ENCODE peak calls at places on chromosomes 5 and 9, in seven cellular contexts. One of them, this sample, is unnamed.

GRCh38 chr5:40736103-40736875 is 19.5 kb downstream of the TTC33 start:
- DNase-seq in mesendoderm: peak
- DNase-seq in mesenchymal stem cell: peak
- DNase-seq in H9: no peak
- DNase-seq in trophoblast cell: peak
- DNase-seq in neuronal stem cell: peak
- DNase-seq in H1: no peak
- DNase-seq in this sample: peak

GRCh38 chr5:153792305-153792704 is 246.4 kb downstream of the FAM114A2 start:
- DNase-seq in H1: no peak
- DNase-seq in neuronal stem cell: no peak
- DNase-seq in trophoblast cell: no peak
- DNase-seq in mesendoderm: no peak
- DNase-seq in H9: no peak
- DNase-seq in mesenchymal stem cell: no peak
- DNase-seq in this sample: no peak

GRCh38 chr5:116421080-116421629 is 153.5 kb downstream of the SEMA6A start:
- DNase-seq in mesendoderm: no peak
- DNase-seq in trophoblast cell: no peak
- DNase-seq in neuronal stem cell: no peak
- DNase-seq in H1: no peak
- DNase-seq in mesenchymal stem cell: no peak
- DNase-seq in H9: no peak
- DNase-seq in this sample: no peak

GRCh38 chr5:119312403-119312802 is 43.4 kb upstream of the TNFAIP8 start:
- DNase-seq in H1: no peak
- DNase-seq in H9: no peak
- DNase-seq in mesenchymal stem cell: no peak
- DNase-seq in trophoblast cell: no peak
- DNase-seq in mesendoderm: no peak
- DNase-seq in neuronal stem cell: no peak
- DNase-seq in this sample: no peak

GRCh38 chr5:40681351-40682311 is 1.9 kb downstream of the PTGER4 start:
- DNase-seq in H9: peak
- DNase-seq in mesenchymal stem cell: peak
- DNase-seq in neuronal stem cell: no peak
- DNase-seq in mesendoderm: peak
- DNase-seq in trophoblast cell: no peak
- DNase-seq in H1: peak
- DNase-seq in this sample: no peak

GRCh38 chr5:9222054-9222738 is 323.7 kb downstream of the SEMA5A start:
- DNase-seq in neuronal stem cell: no peak
- DNase-seq in H1: peak
- DNase-seq in trophoblast cell: no peak
- DNase-seq in mesendoderm: peak
- DNase-seq in mesenchymal stem cell: no peak
- DNase-seq in H9: peak
- DNase-seq in this sample: no peak

GRCh38 chr5:57435701-57436134 is 46.9 kb downstream of the ACTBL2 start:
- DNase-seq in mesendoderm: no peak
- DNase-seq in H9: no peak
- DNase-seq in neuronal stem cell: no peak
- DNase-seq in H1: no peak
- DNase-seq in trophoblast cell: peak
- DNase-seq in mesenchymal stem cell: peak
- DNase-seq in this sample: peak

GRCh38 chr5:164748861-164749260 is 1243.4 kb downstream of the MAT2B start:
- DNase-seq in mesenchymal stem cell: no peak
- DNase-seq in trophoblast cell: no peak
- DNase-seq in H9: no peak
- DNase-seq in neuronal stem cell: no peak
- DNase-seq in H1: no peak
- DNase-seq in mesendoderm: no peak
- DNase-seq in this sample: no peak

GRCh38 chr5:82073179-82073578 is 101.4 kb downstream of the ATG10 start:
- DNase-seq in H9: no peak
- DNase-seq in mesenchymal stem cell: peak
- DNase-seq in neuronal stem cell: no peak
- DNase-seq in trophoblast cell: no peak
- DNase-seq in H1: no peak
- DNase-seq in mesendoderm: no peak
- DNase-seq in this sample: peak

GRCh38 chr5:172534229-172535169 is 80.2 kb upstream of the SH3PXD2B start:
- DNase-seq in mesenchymal stem cell: peak
- DNase-seq in H1: peak
- DNase-seq in H9: peak
- DNase-seq in neuronal stem cell: no peak
- DNase-seq in trophoblast cell: no peak
- DNase-seq in mesendoderm: no peak
- DNase-seq in this sample: no peak

GRCh38 chr9:37639109-37639748 is 11.5 kb upstream of the FRMPD1 start:
- DNase-seq in H1: no peak
- DNase-seq in trophoblast cell: peak
- DNase-seq in neuronal stem cell: no peak
- DNase-seq in mesenchymal stem cell: no peak
- DNase-seq in H9: no peak
- DNase-seq in mesendoderm: no peak
- DNase-seq in this sample: peak

GRCh38 chr5:6861667-6862066 is 148.4 kb downstream of the TENT4A start:
- DNase-seq in trophoblast cell: no peak
- DNase-seq in neuronal stem cell: no peak
- DNase-seq in H9: no peak
- DNase-seq in mesenchymal stem cell: no peak
- DNase-seq in H1: no peak
- DNase-seq in mesendoderm: no peak
- DNase-seq in this sample: no peak

GRCh38 chr5:129461816-129462396 is 1.8 kb downstream of the ADAMTS19 start:
- DNase-seq in H9: no peak
- DNase-seq in mesendoderm: no peak
- DNase-seq in trophoblast cell: no peak
- DNase-seq in H1: no peak
- DNase-seq in mesenchymal stem cell: peak
- DNase-seq in neuronal stem cell: no peak
- DNase-seq in this sample: no peak

GRCh38 chr5:129465945-129466344 is 5.8 kb downstream of the ADAMTS19 start:
- DNase-seq in neuronal stem cell: no peak
- DNase-seq in H9: no peak
- DNase-seq in mesenchymal stem cell: no peak
- DNase-seq in mesendoderm: no peak
- DNase-seq in trophoblast cell: no peak
- DNase-seq in H1: no peak
- DNase-seq in this sample: no peak

GRCh38 chr5:129460121-129460950 is at the start of gene ADAMTS19:
- DNase-seq in H1: peak
- DNase-seq in mesenchymal stem cell: peak
- DNase-seq in H9: peak
- DNase-seq in trophoblast cell: peak
- DNase-seq in mesendoderm: peak
- DNase-seq in neuronal stem cell: peak
- DNase-seq in this sample: peak

GRCh38 chr5:129459485-129460120 is 495 bp upstream of the ADAMTS19 start:
- DNase-seq in H9: peak
- DNase-seq in neuronal stem cell: peak
- DNase-seq in mesendoderm: peak
- DNase-seq in mesenchymal stem cell: peak
- DNase-seq in H1: peak
- DNase-seq in trophoblast cell: peak
- DNase-seq in this sample: peak

DNA sequence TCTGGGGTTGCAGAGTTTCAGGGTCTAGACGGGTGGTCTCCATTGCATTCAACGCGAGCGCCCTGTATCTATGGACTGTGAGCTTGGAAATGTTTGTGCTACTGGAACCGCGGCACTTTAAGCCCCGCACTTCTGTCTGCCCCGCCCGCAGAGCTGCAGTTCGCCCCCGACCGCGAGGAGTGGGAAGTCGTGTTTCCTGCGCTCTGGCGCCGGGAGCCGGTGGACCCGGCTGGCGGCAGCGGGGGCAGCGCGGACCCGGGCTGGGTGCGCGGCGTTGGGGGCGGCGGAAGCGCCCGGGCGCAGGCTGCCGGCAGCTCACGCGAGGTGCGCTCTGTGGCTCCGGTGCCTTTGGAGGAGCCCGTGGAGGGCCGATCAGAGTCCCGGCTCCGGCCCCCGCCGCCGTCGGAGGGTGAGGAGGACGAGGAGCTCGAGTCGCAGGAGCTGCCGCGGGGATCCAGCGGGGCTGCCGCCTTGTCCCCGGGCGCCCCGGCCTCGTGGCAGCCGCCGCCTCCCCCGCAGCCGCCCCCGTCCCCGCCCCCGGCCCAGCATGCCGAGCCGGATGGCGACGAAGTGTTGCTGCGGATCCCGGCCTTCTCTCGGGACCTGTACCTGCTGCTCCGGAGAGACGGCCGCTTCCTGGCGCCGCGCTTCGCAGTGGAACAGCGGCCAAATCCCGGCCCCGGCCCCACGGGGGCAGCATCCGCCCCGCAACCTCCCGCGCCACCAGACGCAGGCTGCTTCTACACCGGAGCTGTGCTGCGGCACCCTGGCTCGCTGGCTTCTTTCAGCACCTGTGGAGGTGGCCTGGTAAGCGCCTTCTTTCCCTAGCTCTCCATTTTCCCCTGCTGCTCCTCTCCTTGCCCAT is 1.1 kb downstream of the ADAMTS19 start:
- DNase-seq in H1: peak
- DNase-seq in mesenchymal stem cell: peak
- DNase-seq in H9: peak
- DNase-seq in neuronal stem cell: peak
- DNase-seq in mesendoderm: peak
- DNase-seq in trophoblast cell: peak
- DNase-seq in this sample: no peak
- H3K23ac ChIP-seq in H1: no peak
- H3K23ac ChIP-seq in mesenchymal stem cell: peak
- H3K23ac ChIP-seq in H9: no peak
- H3K23ac ChIP-seq in neuronal stem cell: no peak
- H3K23ac ChIP-seq in mesendoderm: no peak
- H3K23ac ChIP-seq in trophoblast cell: no peak
- H3K23ac ChIP-seq in this sample: no peak

DNA sequence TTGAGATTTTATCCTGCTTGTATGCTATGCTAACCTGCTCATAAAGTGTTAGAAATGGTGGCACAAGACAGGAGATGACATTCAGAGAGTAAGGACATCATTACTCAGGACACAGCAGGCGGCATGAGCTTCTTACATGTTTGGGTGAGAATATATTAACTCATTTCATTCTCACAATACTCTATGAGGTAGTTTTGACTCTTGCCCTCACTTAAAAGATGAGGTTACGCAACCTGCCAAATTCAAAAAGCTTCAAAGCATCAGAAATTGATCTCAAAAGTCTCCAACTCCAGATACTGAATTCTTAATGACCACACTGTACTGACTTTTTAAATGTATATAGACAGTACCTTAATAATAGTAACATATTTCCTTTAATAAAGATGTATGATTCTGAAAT is 60.8 kb downstream of the CDH18 start:
- DNase-seq in mesenchymal stem cell: peak
- DNase-seq in mesendoderm: no peak
- DNase-seq in H9: no peak
- DNase-seq in neuronal stem cell: no peak
- DNase-seq in H1: no peak
- DNase-seq in trophoblast cell: no peak
- DNase-seq in this sample: no peak
- H3K23ac ChIP-seq in mesenchymal stem cell: no peak
- H3K23ac ChIP-seq in mesendoderm: no peak
- H3K23ac ChIP-seq in H9: no peak
- H3K23ac ChIP-seq in neuronal stem cell: no peak
- H3K23ac ChIP-seq in H1: no peak
- H3K23ac ChIP-seq in trophoblast cell: no peak
- H3K23ac ChIP-seq in this sample: no peak

DNA sequence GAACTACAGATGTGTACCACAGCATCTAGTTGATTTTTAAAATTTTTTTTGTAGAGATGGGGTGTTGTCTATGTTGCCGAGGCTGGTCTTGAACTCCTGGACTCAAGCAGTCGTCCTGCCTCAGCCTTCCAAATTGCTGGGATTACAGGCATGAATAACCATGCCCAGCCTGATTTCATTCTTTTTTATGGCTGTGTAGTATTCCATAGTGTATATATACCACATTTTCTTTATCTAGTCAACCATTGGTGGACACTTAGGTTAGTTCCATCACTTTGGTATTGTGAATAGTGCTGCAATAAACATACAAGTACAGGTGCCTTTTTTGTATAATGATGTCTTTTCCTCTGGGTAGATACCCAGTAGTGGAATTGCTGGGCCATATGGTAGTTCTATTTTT is 3.8 kb downstream of the RCL1 start:
- DNase-seq in trophoblast cell: no peak
- DNase-seq in mesendoderm: no peak
- DNase-seq in H1: no peak
- DNase-seq in mesenchymal stem cell: no peak
- DNase-seq in H9: no peak
- DNase-seq in neuronal stem cell: no peak
- DNase-seq in this sample: no peak
- H3K23ac ChIP-seq in trophoblast cell: no peak
- H3K23ac ChIP-seq in mesendoderm: no peak
- H3K23ac ChIP-seq in H1: no peak
- H3K23ac ChIP-seq in mesenchymal stem cell: no peak
- H3K23ac ChIP-seq in H9: no peak
- H3K23ac ChIP-seq in neuronal stem cell: no peak
- H3K23ac ChIP-seq in this sample: no peak

GRCh38 chr9:15763371-15763770 is 210.5 kb downstream of the CCDC171 start:
- DNase-seq in H9: no peak
- DNase-seq in mesendoderm: no peak
- DNase-seq in trophoblast cell: peak
- DNase-seq in mesenchymal stem cell: no peak
- DNase-seq in H1: no peak
- DNase-seq in neuronal stem cell: no peak
- DNase-seq in this sample: no peak

GRCh38 chr9:15764131-15764530 is 211.3 kb downstream of the CCDC171 start:
- DNase-seq in neuronal stem cell: no peak
- DNase-seq in mesenchymal stem cell: no peak
- DNase-seq in mesendoderm: no peak
- DNase-seq in H9: no peak
- DNase-seq in H1: no peak
- DNase-seq in trophoblast cell: peak
- DNase-seq in this sample: no peak
- H3K23ac ChIP-seq in neuronal stem cell: no peak
- H3K23ac ChIP-seq in mesenchymal stem cell: no peak
- H3K23ac ChIP-seq in mesendoderm: no peak
- H3K23ac ChIP-seq in H9: no peak
- H3K23ac ChIP-seq in H1: no peak
- H3K23ac ChIP-seq in trophoblast cell: no peak
- H3K23ac ChIP-seq in this sample: no peak